ENCODE peak calls at places on chromosomes 2 and 18, in five cellular contexts. O, A, H, P and R are unnamed samples.

GRCh38 chr2:27320958-27321543 is 1.8 kb downstream of the MPV17 start:
- DNase-seq in H (no peak), A (peak), O (peak), P (no peak), R (peak)

GRCh38 chr2:152075427-152076050 is 23.3 kb downstream of the CACNB4 start:
- DNase-seq in P (no peak), A (no peak), O (no peak), H (no peak), R (no peak)

GRCh38 chr2:628651-629050 is 48.6 kb downstream of the TMEM18 start:
- DNase-seq in A (no peak), P (no peak), O (no peak), H (no peak), R (no peak)

GRCh38 chr2:174153757-174154680 is 94.3 kb downstream of the OLA1 start:
- DNase-seq in H (no peak), A (no peak), O (peak), P (no peak), R (peak)

GRCh38 chr2:240139666-240140393 is 628 bp downstream of the OTOS start:
- DNase-seq in P (no peak), O (no peak), A (no peak), H (no peak), R (no peak)

GRCh38 chr2:7837232-7837760 is 844.6 kb upstream of the ID2 start:
- DNase-seq in H (no peak), A (no peak), O (no peak), P (peak), R (no peak)

GRCh38 chr18:46481048-46481846 is 175.8 kb downstream of the LOXHD1 start:
- DNase-seq in H (peak), A (peak), O (peak), P (peak), R (peak)

GRCh38 chr2:134411828-134412638 is 158.2 kb downstream of the MGAT5 start:
- DNase-seq in A (peak), O (peak), P (peak), H (peak), R (peak)

GRCh38 chr2:96527052-96527964 is 9.2 kb upstream of the ARID5A start:
- DNase-seq in A (no peak), H (peak), O (peak), P (no peak), R (peak)

GRCh38 chr18:43651067-43651466 is 373.8 kb upstream of the SYT4 start:
- DNase-seq in P (no peak), H (no peak), A (no peak), O (no peak), R (peak)

GRCh38 chr2:144326845-144327244 is 193.1 kb downstream of the ZEB2 start:
- DNase-seq in O (no peak), P (no peak), H (no peak), A (no peak), R (no peak)

GRCh38 chr2:111944536-111945210 is 46.3 kb downstream of the MERTK start:
- DNase-seq in O (no peak), A (no peak), H (peak), P (peak), R (no peak)

GRCh38 chr18:23547806-23548205 is 38.5 kb downstream of the NPC1 start:
- DNase-seq in O (peak), P (no peak), H (no peak), A (peak), R (peak)

GRCh38 chr2:45448217-45448616 is 162.8 kb downstream of the SRBD1 start:
- DNase-seq in O (no peak), P (no peak), A (no peak), H (no peak), R (no peak)

GRCh38 chr2:170436077-170436943 is 258.4 kb downstream of the MYO3B start:
- DNase-seq in H (no peak), A (no peak), O (no peak), P (no peak), R (peak)

GRCh38 chr2:64488050-64488974 is 34.4 kb downstream of the LGALSL start:
- DNase-seq in A (peak), P (peak), H (peak), O (peak), R (peak)

GRCh38 chr2:29475446-29476006 is 360.3 kb downstream of the CLIP4 start:
- DNase-seq in O (no peak), P (no peak), H (no peak), A (no peak), R (no peak)

GRCh38 chr2:237979331-237979730 is 12.5 kb downstream of the UBE2F start:
- DNase-seq in A (no peak), P (no peak), O (no peak), H (no peak), R (no peak)

GRCh38 chr18:34709104-34709503 is 994 bp upstream of the DTNA start:
- DNase-seq in H (no peak), O (peak), P (no peak), A (no peak), R (peak)

GRCh38 chr18:7234061-7234460 is 3.2 kb downstream of the LRRC30 start:
- DNase-seq in H (no peak), P (no peak), O (no peak), A (no peak), R (no peak)

GRCh38 chr2:55961318-55961911 is 37.8 kb upstream of the EFEMP1 start:
- DNase-seq in P (peak), O (peak), H (peak), A (peak), R (peak)

GRCh38 chr2:238320648-238321281 is 447 bp downstream of the TRAF3IP1 start:
- DNase-seq in A (no peak), P (peak), O (peak), H (no peak), R (peak)

GRCh38 chr18:21194871-21195771 is 46.9 kb upstream of the GREB1L start:
- DNase-seq in P (peak), H (peak), O (peak), A (peak), R (peak)

GRCh38 chr2:240620149-240620731 is 5.0 kb upstream of the GPR35 start:
- DNase-seq in A (no peak), H (no peak), O (no peak), P (no peak), R (no peak)

GRCh38 chr2:46338674-46339073 is 41.5 kb downstream of the EPAS1 start:
- DNase-seq in P (no peak), O (no peak), A (no peak), H (no peak), R (no peak)

GRCh38 chr18:23398401-23398800 is 54.7 kb upstream of the RIOK3 start:
- DNase-seq in A (no peak), O (peak), P (no peak), H (no peak), R (peak)

DNA sequence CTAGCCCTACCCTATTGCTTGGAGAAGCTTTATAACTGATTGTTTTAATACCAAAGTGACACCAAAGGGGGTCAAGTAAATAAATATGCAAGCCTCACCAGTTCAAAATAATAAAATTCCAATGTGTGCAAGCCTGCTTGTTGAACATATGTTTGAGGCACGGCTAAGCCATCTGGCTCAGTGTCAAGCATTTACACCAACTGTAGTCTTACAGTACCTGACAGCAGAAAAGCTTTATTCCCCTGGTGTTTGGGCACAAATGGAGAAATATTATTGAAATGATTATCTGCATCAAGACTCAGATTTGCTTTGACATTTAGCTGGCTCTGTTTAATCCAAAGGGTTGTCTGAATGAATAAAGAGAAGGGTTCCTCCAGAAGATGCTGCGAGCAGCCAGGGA is 393.3 kb upstream of the GALNT5 start:
- DNase-seq in P (no peak), A (no peak), H (no peak), O (peak), R (no peak)
- H2AFZ ChIP-seq in P (no peak), A (peak), H (no peak), O (no peak), R (no peak)

GRCh38 chr2:102238778-102239177 is 52.0 kb downstream of the IL1RL2 start:
- DNase-seq in O (no peak), P (no peak), A (no peak), H (no peak), R (no peak)
- H3K4me3 ChIP-seq in O (no peak), P (no peak), A (no peak), H (no peak), R (no peak)

GRCh38 chr18:44943201-44943881 is 262.7 kb downstream of the SETBP1 start:
- DNase-seq in P (no peak), O (peak), A (no peak), H (no peak), R (peak)

GRCh38 chr18:44942073-44942472 is 261.4 kb downstream of the SETBP1 start:
- DNase-seq in P (no peak), H (no peak), O (no peak), A (no peak), R (no peak)

GRCh38 chr18:44949967-44950366 is 269.3 kb downstream of the SETBP1 start:
- DNase-seq in H (no peak), A (no peak), P (no peak), O (no peak), R (no peak)

GRCh38 chr18:44946529-44947113 is 265.9 kb downstream of the SETBP1 start:
- DNase-seq in A (no peak), H (no peak), P (no peak), O (no peak), R (no peak)

GRCh38 chr18:44945847-44946490 is 265.3 kb downstream of the SETBP1 start:
- DNase-seq in H (no peak), O (no peak), A (no peak), P (no peak), R (no peak)
- H2AFZ ChIP-seq in H (no peak), O (no peak), A (no peak), P (no peak), R (no peak)

GRCh38 chr18:9182852-9183399 is 46.3 kb downstream of the ANKRD12 start:
- DNase-seq in H (no peak), A (no peak), O (no peak), P (no peak), R (no peak)

GRCh38 chr18:9193031-9193430 is 56.5 kb downstream of the ANKRD12 start:
- DNase-seq in O (no peak), A (no peak), P (no peak), H (no peak), R (no peak)

GRCh38 chr18:9184998-9185613 is 48.5 kb downstream of the ANKRD12 start:
- DNase-seq in A (no peak), P (no peak), H (no peak), O (no peak), R (no peak)

GRCh38 chr18:9191658-9192256 is 55.2 kb downstream of the ANKRD12 start:
- DNase-seq in H (no peak), O (no peak), A (no peak), P (no peak), R (no peak)

DNA sequence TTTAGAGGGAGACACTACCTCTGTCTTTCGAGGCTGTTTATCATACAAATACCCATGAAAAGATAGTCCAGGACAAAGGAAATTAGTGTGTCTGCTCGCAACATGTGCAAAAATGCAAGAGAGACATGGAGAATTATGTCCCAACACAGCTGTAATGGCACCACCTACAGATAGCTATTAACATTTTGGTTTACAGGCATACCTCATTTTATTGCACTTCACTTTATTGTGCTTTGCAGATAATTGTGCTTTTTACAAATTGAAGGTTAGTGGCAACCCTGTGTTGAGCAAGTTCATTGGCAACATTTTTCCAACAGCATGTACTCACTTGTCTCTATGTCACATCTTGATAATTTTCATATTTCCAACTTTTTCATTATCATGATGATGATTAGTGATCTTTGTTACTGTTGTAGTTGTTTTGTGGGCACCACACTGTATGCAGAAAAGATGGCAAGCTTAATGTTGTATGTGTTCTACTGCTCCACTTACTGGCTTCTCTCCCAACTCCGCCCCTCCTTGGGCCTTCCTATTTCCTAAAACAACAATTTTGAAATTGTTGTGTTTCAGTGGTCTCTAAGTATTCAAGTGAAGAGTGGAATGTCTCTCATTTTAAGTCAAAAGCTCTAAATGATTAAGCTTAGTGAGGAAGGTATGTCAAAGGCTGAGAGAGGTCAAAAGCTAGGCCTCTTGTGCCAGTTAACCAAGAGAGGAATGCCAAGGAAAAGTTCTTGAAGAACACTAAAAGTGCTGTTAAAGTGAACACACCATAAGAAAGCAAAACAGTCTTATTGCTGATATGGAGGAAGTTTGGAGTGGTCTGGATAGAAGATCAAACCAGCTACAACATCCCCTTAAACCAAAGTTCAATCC is 52.0 kb downstream of the ANKRD12 start:
- DNase-seq in O (no peak), P (no peak), H (no peak), A (no peak), R (no peak)
- H3K4me3 ChIP-seq in O (no peak), P (no peak), H (no peak), A (no peak), R (no peak)

GRCh38 chr2:227655454-227655853 is 11.2 kb upstream of the SCYGR5 start:
- DNase-seq in O (peak), H (no peak), A (peak), P (no peak), R (peak)

GRCh38 chr2:227657204-227657845 is 9.3 kb upstream of the SCYGR5 start:
- DNase-seq in H (peak), A (no peak), O (peak), P (no peak), R (peak)

GRCh38 chr2:227653419-227653818 is 13.2 kb upstream of the SCYGR5 start:
- DNase-seq in P (no peak), A (no peak), O (peak), H (no peak), R (peak)
- H2AFZ ChIP-seq in P (no peak), A (no peak), O (no peak), H (no peak), R (no peak)